ENCODE peak calls at places on chromosome 9, in ten cellular contexts. One of them, this sample, is unnamed.

GRCh38 chr9:5557606-5558587 is 47.6 kb downstream of the PDCD1LG2 start:
- DNase-seq in Peyer's patch: peak
- DNase-seq in epithelial cell of esophagus: no peak
- DNase-seq in spleen: no peak
- DNase-seq in GM23248: no peak
- DNase-seq in left ventricle myocardium inferior: no peak
- DNase-seq in fibroblast of pulmonary artery: peak
- DNase-seq in choroid plexus epithelial cell: no peak
- DNase-seq in CD8-positive, alpha-beta memory T cell: peak
- DNase-seq in left lung: no peak
- DNase-seq in this sample: no peak

GRCh38 chr9:137776306-137776995 is 101.1 kb upstream of the CACNA1B start:
- DNase-seq in fibroblast of pulmonary artery: no peak
- DNase-seq in CD8-positive, alpha-beta memory T cell: no peak
- DNase-seq in spleen: no peak
- DNase-seq in Peyer's patch: no peak
- DNase-seq in choroid plexus epithelial cell: no peak
- DNase-seq in left lung: no peak
- DNase-seq in left ventricle myocardium inferior: no peak
- DNase-seq in epithelial cell of esophagus: no peak
- DNase-seq in GM23248: no peak
- DNase-seq in this sample: no peak

GRCh38 chr9:98369066-98369425 is 113.6 kb upstream of the TBC1D2 start:
- DNase-seq in left ventricle myocardium inferior: no peak
- DNase-seq in Peyer's patch: no peak
- DNase-seq in spleen: no peak
- DNase-seq in CD8-positive, alpha-beta memory T cell: no peak
- DNase-seq in GM23248: no peak
- DNase-seq in choroid plexus epithelial cell: no peak
- DNase-seq in epithelial cell of esophagus: no peak
- DNase-seq in left lung: no peak
- DNase-seq in fibroblast of pulmonary artery: no peak
- DNase-seq in this sample: no peak

GRCh38 chr9:95511952-95512750 is 4.6 kb downstream of the PTCH1 start:
- DNase-seq in CD8-positive, alpha-beta memory T cell: no peak
- DNase-seq in fibroblast of pulmonary artery: peak
- DNase-seq in epithelial cell of esophagus: peak
- DNase-seq in Peyer's patch: no peak
- DNase-seq in GM23248: peak
- DNase-seq in left ventricle myocardium inferior: no peak
- DNase-seq in left lung: no peak
- DNase-seq in choroid plexus epithelial cell: peak
- DNase-seq in spleen: no peak
- DNase-seq in this sample: no peak

GRCh38 chr9:23011669-23012068 is 565.0 kb downstream of the DMRTA1 start:
- DNase-seq in GM23248: no peak
- DNase-seq in fibroblast of pulmonary artery: no peak
- DNase-seq in spleen: no peak
- DNase-seq in choroid plexus epithelial cell: no peak
- DNase-seq in Peyer's patch: no peak
- DNase-seq in left ventricle myocardium inferior: no peak
- DNase-seq in left lung: no peak
- DNase-seq in CD8-positive, alpha-beta memory T cell: no peak
- DNase-seq in epithelial cell of esophagus: peak
- DNase-seq in this sample: no peak

GRCh38 chr9:121736147-121736721 is 84.8 kb downstream of the DAB2IP start:
- DNase-seq in left lung: peak
- DNase-seq in spleen: peak
- DNase-seq in epithelial cell of esophagus: no peak
- DNase-seq in CD8-positive, alpha-beta memory T cell: no peak
- DNase-seq in choroid plexus epithelial cell: peak
- DNase-seq in GM23248: peak
- DNase-seq in left ventricle myocardium inferior: peak
- DNase-seq in Peyer's patch: peak
- DNase-seq in fibroblast of pulmonary artery: peak
- DNase-seq in this sample: no peak

GRCh38 chr9:135821733-135822382 is 85.5 kb downstream of the CAMSAP1 start:
- DNase-seq in CD8-positive, alpha-beta memory T cell: no peak
- DNase-seq in left ventricle myocardium inferior: no peak
- DNase-seq in left lung: no peak
- DNase-seq in epithelial cell of esophagus: no peak
- DNase-seq in Peyer's patch: peak
- DNase-seq in spleen: no peak
- DNase-seq in choroid plexus epithelial cell: no peak
- DNase-seq in fibroblast of pulmonary artery: no peak
- DNase-seq in GM23248: no peak
- DNase-seq in this sample: no peak

GRCh38 chr9:136942112-136942880 is 2.2 kb downstream of the FBXW5 start:
- DNase-seq in GM23248: no peak
- DNase-seq in choroid plexus epithelial cell: no peak
- DNase-seq in spleen: peak
- DNase-seq in epithelial cell of esophagus: no peak
- DNase-seq in left lung: peak
- DNase-seq in CD8-positive, alpha-beta memory T cell: no peak
- DNase-seq in left ventricle myocardium inferior: peak
- DNase-seq in fibroblast of pulmonary artery: no peak
- DNase-seq in Peyer's patch: no peak
- DNase-seq in this sample: no peak

GRCh38 chr9:5388026-5388806 is 48.5 kb upstream of the RLN1 start:
- DNase-seq in spleen: no peak
- DNase-seq in choroid plexus epithelial cell: peak
- DNase-seq in Peyer's patch: no peak
- DNase-seq in left ventricle myocardium inferior: no peak
- DNase-seq in epithelial cell of esophagus: no peak
- DNase-seq in GM23248: peak
- DNase-seq in left lung: no peak
- DNase-seq in fibroblast of pulmonary artery: peak
- DNase-seq in CD8-positive, alpha-beta memory T cell: no peak
- DNase-seq in this sample: no peak

GRCh38 chr9:1320041-1320440 is 269.9 kb downstream of the DMRT2 start:
- DNase-seq in left ventricle myocardium inferior: no peak
- DNase-seq in epithelial cell of esophagus: no peak
- DNase-seq in spleen: no peak
- DNase-seq in CD8-positive, alpha-beta memory T cell: no peak
- DNase-seq in choroid plexus epithelial cell: no peak
- DNase-seq in left lung: no peak
- DNase-seq in GM23248: no peak
- DNase-seq in Peyer's patch: no peak
- DNase-seq in fibroblast of pulmonary artery: no peak
- DNase-seq in this sample: no peak

GRCh38 chr9:93061260-93061751 is 2.8 kb downstream of the SUSD3 start:
- DNase-seq in Peyer's patch: no peak
- DNase-seq in spleen: no peak
- DNase-seq in fibroblast of pulmonary artery: peak
- DNase-seq in left ventricle myocardium inferior: no peak
- DNase-seq in epithelial cell of esophagus: no peak
- DNase-seq in left lung: peak
- DNase-seq in choroid plexus epithelial cell: no peak
- DNase-seq in GM23248: no peak
- DNase-seq in CD8-positive, alpha-beta memory T cell: no peak
- DNase-seq in this sample: no peak

GRCh38 chr9:34594177-34594576 is 4.7 kb upstream of the CNTFR start:
- DNase-seq in GM23248: no peak
- DNase-seq in choroid plexus epithelial cell: no peak
- DNase-seq in epithelial cell of esophagus: no peak
- DNase-seq in left lung: no peak
- DNase-seq in spleen: no peak
- DNase-seq in Peyer's patch: no peak
- DNase-seq in fibroblast of pulmonary artery: no peak
- DNase-seq in CD8-positive, alpha-beta memory T cell: no peak
- DNase-seq in left ventricle myocardium inferior: no peak
- DNase-seq in this sample: no peak

GRCh38 chr9:74281674-74282073 is 215.5 kb upstream of the RORB start:
- DNase-seq in epithelial cell of esophagus: peak
- DNase-seq in left lung: no peak
- DNase-seq in spleen: no peak
- DNase-seq in CD8-positive, alpha-beta memory T cell: no peak
- DNase-seq in GM23248: no peak
- DNase-seq in fibroblast of pulmonary artery: no peak
- DNase-seq in Peyer's patch: no peak
- DNase-seq in left ventricle myocardium inferior: no peak
- DNase-seq in choroid plexus epithelial cell: no peak
- DNase-seq in this sample: no peak

GRCh38 chr9:8855046-8855445 is 1055.5 kb upstream of the DMAC1 start:
- DNase-seq in left ventricle myocardium inferior: no peak
- DNase-seq in left lung: no peak
- DNase-seq in Peyer's patch: no peak
- DNase-seq in CD8-positive, alpha-beta memory T cell: no peak
- DNase-seq in spleen: no peak
- DNase-seq in epithelial cell of esophagus: no peak
- DNase-seq in GM23248: no peak
- DNase-seq in fibroblast of pulmonary artery: peak
- DNase-seq in choroid plexus epithelial cell: peak
- DNase-seq in this sample: no peak

GRCh38 chr9:130856474-130856873 is 21.4 kb downstream of the ABL1 start:
- DNase-seq in GM23248: no peak
- DNase-seq in fibroblast of pulmonary artery: no peak
- DNase-seq in choroid plexus epithelial cell: no peak
- DNase-seq in spleen: no peak
- DNase-seq in left ventricle myocardium inferior: no peak
- DNase-seq in CD8-positive, alpha-beta memory T cell: no peak
- DNase-seq in epithelial cell of esophagus: no peak
- DNase-seq in left lung: no peak
- DNase-seq in Peyer's patch: no peak
- DNase-seq in this sample: no peak

GRCh38 chr9:105246656-105247162 is 2.3 kb downstream of the SLC44A1 start:
- DNase-seq in spleen: no peak
- DNase-seq in fibroblast of pulmonary artery: peak
- DNase-seq in epithelial cell of esophagus: no peak
- DNase-seq in Peyer's patch: no peak
- DNase-seq in left lung: no peak
- DNase-seq in choroid plexus epithelial cell: no peak
- DNase-seq in CD8-positive, alpha-beta memory T cell: no peak
- DNase-seq in left ventricle myocardium inferior: no peak
- DNase-seq in GM23248: peak
- DNase-seq in this sample: no peak
- H3K4me3 ChIP-seq in spleen: no peak
- H3K4me3 ChIP-seq in fibroblast of pulmonary artery: peak
- H3K4me3 ChIP-seq in epithelial cell of esophagus: peak
- H3K4me3 ChIP-seq in Peyer's patch: no peak
- H3K4me3 ChIP-seq in left lung: no peak
- H3K4me3 ChIP-seq in choroid plexus epithelial cell: peak
- H3K4me3 ChIP-seq in CD8-positive, alpha-beta memory T cell: no peak
- H3K4me3 ChIP-seq in left ventricle myocardium inferior: peak
- H3K4me3 ChIP-seq in GM23248: peak
- H3K4me3 ChIP-seq in this sample: no peak

GRCh38 chr9:87100001-87100400 is 152.7 kb upstream of the GAS1 start:
- DNase-seq in GM23248: no peak
- DNase-seq in left ventricle myocardium inferior: no peak
- DNase-seq in epithelial cell of esophagus: no peak
- DNase-seq in left lung: no peak
- DNase-seq in Peyer's patch: no peak
- DNase-seq in choroid plexus epithelial cell: no peak
- DNase-seq in spleen: no peak
- DNase-seq in CD8-positive, alpha-beta memory T cell: no peak
- DNase-seq in fibroblast of pulmonary artery: no peak
- DNase-seq in this sample: no peak

GRCh38 chr9:87093777-87094176 is 146.5 kb upstream of the GAS1 start:
- DNase-seq in CD8-positive, alpha-beta memory T cell: no peak
- DNase-seq in GM23248: no peak
- DNase-seq in left lung: no peak
- DNase-seq in fibroblast of pulmonary artery: no peak
- DNase-seq in spleen: no peak
- DNase-seq in epithelial cell of esophagus: no peak
- DNase-seq in choroid plexus epithelial cell: no peak
- DNase-seq in Peyer's patch: no peak
- DNase-seq in left ventricle myocardium inferior: no peak
- DNase-seq in this sample: no peak

GRCh38 chr9:87095961-87096360 is 148.7 kb upstream of the GAS1 start:
- DNase-seq in left lung: no peak
- DNase-seq in epithelial cell of esophagus: no peak
- DNase-seq in spleen: no peak
- DNase-seq in left ventricle myocardium inferior: no peak
- DNase-seq in Peyer's patch: no peak
- DNase-seq in CD8-positive, alpha-beta memory T cell: no peak
- DNase-seq in GM23248: no peak
- DNase-seq in fibroblast of pulmonary artery: no peak
- DNase-seq in choroid plexus epithelial cell: no peak
- DNase-seq in this sample: no peak

GRCh38 chr9:87099383-87099782 is 152.1 kb upstream of the GAS1 start:
- DNase-seq in epithelial cell of esophagus: peak
- DNase-seq in left ventricle myocardium inferior: no peak
- DNase-seq in CD8-positive, alpha-beta memory T cell: no peak
- DNase-seq in left lung: no peak
- DNase-seq in Peyer's patch: no peak
- DNase-seq in fibroblast of pulmonary artery: no peak
- DNase-seq in GM23248: peak
- DNase-seq in choroid plexus epithelial cell: no peak
- DNase-seq in spleen: no peak
- DNase-seq in this sample: no peak

GRCh38 chr9:87097238-87097637 is 149.9 kb upstream of the GAS1 start:
- DNase-seq in left ventricle myocardium inferior: no peak
- DNase-seq in fibroblast of pulmonary artery: no peak
- DNase-seq in spleen: no peak
- DNase-seq in Peyer's patch: no peak
- DNase-seq in epithelial cell of esophagus: no peak
- DNase-seq in choroid plexus epithelial cell: no peak
- DNase-seq in left lung: no peak
- DNase-seq in CD8-positive, alpha-beta memory T cell: no peak
- DNase-seq in GM23248: no peak
- DNase-seq in this sample: no peak
- H3K4me3 ChIP-seq in left ventricle myocardium inferior: no peak
- H3K4me3 ChIP-seq in fibroblast of pulmonary artery: no peak
- H3K4me3 ChIP-seq in spleen: no peak
- H3K4me3 ChIP-seq in Peyer's patch: no peak
- H3K4me3 ChIP-seq in epithelial cell of esophagus: no peak
- H3K4me3 ChIP-seq in choroid plexus epithelial cell: no peak
- H3K4me3 ChIP-seq in left lung: no peak
- H3K4me3 ChIP-seq in CD8-positive, alpha-beta memory T cell: no peak
- H3K4me3 ChIP-seq in GM23248: no peak
- H3K4me3 ChIP-seq in this sample: no peak

GRCh38 chr9:128421474-128422010 is 885 bp downstream of the CERCAM start:
- DNase-seq in spleen: no peak
- DNase-seq in epithelial cell of esophagus: no peak
- DNase-seq in Peyer's patch: no peak
- DNase-seq in CD8-positive, alpha-beta memory T cell: no peak
- DNase-seq in GM23248: peak
- DNase-seq in left ventricle myocardium inferior: peak
- DNase-seq in fibroblast of pulmonary artery: no peak
- DNase-seq in left lung: no peak
- DNase-seq in choroid plexus epithelial cell: no peak
- DNase-seq in this sample: peak
- H3K4me3 ChIP-seq in spleen: peak
- H3K4me3 ChIP-seq in epithelial cell of esophagus: peak
- H3K4me3 ChIP-seq in Peyer's patch: peak
- H3K4me3 ChIP-seq in CD8-positive, alpha-beta memory T cell: peak
- H3K4me3 ChIP-seq in GM23248: peak
- H3K4me3 ChIP-seq in left ventricle myocardium inferior: peak
- H3K4me3 ChIP-seq in fibroblast of pulmonary artery: peak
- H3K4me3 ChIP-seq in left lung: peak
- H3K4me3 ChIP-seq in choroid plexus epithelial cell: peak
- H3K4me3 ChIP-seq in this sample: peak

DNA sequence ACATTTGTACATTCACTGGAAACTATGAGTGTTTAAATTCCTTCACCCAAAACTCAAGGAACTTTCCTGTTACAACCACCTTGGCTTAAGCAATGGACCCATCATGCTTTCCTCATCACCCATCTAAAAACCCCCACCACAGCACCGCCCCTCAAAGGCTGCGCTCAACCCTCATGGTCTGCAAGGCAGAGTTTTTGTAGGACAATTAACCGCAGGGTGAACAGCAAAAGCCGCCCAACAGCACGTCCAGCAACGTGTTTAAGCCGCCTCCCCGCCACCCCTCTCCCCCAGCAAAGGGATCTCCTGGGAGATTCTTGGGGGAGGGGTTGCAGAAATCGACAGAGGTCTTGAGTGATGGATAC is 2.0 kb downstream of the ROR2 start:
- DNase-seq in Peyer's patch: no peak
- DNase-seq in left lung: no peak
- DNase-seq in choroid plexus epithelial cell: peak
- DNase-seq in fibroblast of pulmonary artery: peak
- DNase-seq in spleen: no peak
- DNase-seq in CD8-positive, alpha-beta memory T cell: no peak
- DNase-seq in epithelial cell of esophagus: no peak
- DNase-seq in left ventricle myocardium inferior: no peak
- DNase-seq in GM23248: peak
- DNase-seq in this sample: no peak
- H3K4me3 ChIP-seq in Peyer's patch: no peak
- H3K4me3 ChIP-seq in left lung: peak
- H3K4me3 ChIP-seq in choroid plexus epithelial cell: peak
- H3K4me3 ChIP-seq in fibroblast of pulmonary artery: peak
- H3K4me3 ChIP-seq in spleen: peak
- H3K4me3 ChIP-seq in CD8-positive, alpha-beta memory T cell: no peak
- H3K4me3 ChIP-seq in epithelial cell of esophagus: no peak
- H3K4me3 ChIP-seq in left ventricle myocardium inferior: peak
- H3K4me3 ChIP-seq in GM23248: peak
- H3K4me3 ChIP-seq in this sample: no peak

This sample was measured in AG09309.